ENCODE peak calls at places on chromosome 4, in ten cellular contexts. U, V, C, Y, G, A, X, P, T and H are unnamed samples.

GRCh38 chr4:54661156-54661555 is 3.4 kb downstream of the KIT start:
- DNase-seq in V (no peak), G (peak; percentile 43), P (peak; percentile 10), Y (no peak), A (peak; percentile 66), C (no peak), U (no peak), X (no peak), T (no peak), H (no peak)

GRCh38 chr4:42454755-42455154 is 57.5 kb downstream of the SHISA3 start:
- DNase-seq in C (no peak), G (no peak), Y (no peak), U (no peak), P (no peak), V (no peak), A (peak; percentile 40), X (no peak), T (no peak), H (no peak)

GRCh38 chr4:73021634-73022033 is 47.9 kb downstream of the COX18 start:
- DNase-seq in U (no peak), T (no peak), P (peak; percentile 21), A (peak; percentile 80), C (no peak), Y (no peak), X (no peak), V (no peak), G (peak; percentile 19), H (peak; percentile 22)

GRCh38 chr4:168605411-168605810 is 108.6 kb downstream of the PALLD start:
- DNase-seq in V (no peak), T (no peak), Y (no peak), P (no peak), X (no peak), U (no peak), G (peak; percentile 82), C (no peak), A (peak; percentile 59), H (no peak)

GRCh38 chr4:158667651-158668198 is 4.0 kb downstream of the C4orf46 start:
- DNase-seq in A (peak; percentile 53), G (peak; percentile 67), V (no peak), X (peak; percentile 29), P (peak; percentile 55), Y (no peak), C (no peak), T (no peak), U (no peak), H (no peak)

GRCh38 chr4:36241771-36242170 is 2.5 kb downstream of the ARAP2 start:
- DNase-seq in G (no peak), T (no peak), U (no peak), C (no peak), Y (no peak), P (no peak), X (no peak), V (no peak), A (no peak), H (no peak)

GRCh38 chr4:85784348-85784747 is 309.4 kb downstream of the ARHGAP24 start:
- DNase-seq in X (no peak), Y (no peak), T (no peak), P (no peak), G (peak; percentile 50), C (no peak), V (no peak), U (no peak), A (no peak), H (no peak)

GRCh38 chr4:176193898-176194297 is 1.5 kb downstream of the SPATA4 start:
- DNase-seq in A (peak; percentile 84), V (no peak), G (peak; percentile 71), Y (no peak), P (no peak), C (no peak), U (no peak), T (no peak), X (no peak), H (no peak)

GRCh38 chr4:165839615-165840333 is 33.3 kb upstream of the TLL1 start:
- DNase-seq in Y (no peak), P (no peak), V (no peak), X (no peak), G (no peak), C (no peak), U (no peak), A (peak; percentile 33), T (no peak), H (no peak)

GRCh38 chr4:176036585-176037205 is 28.9 kb upstream of the WDR17 start:
- DNase-seq in G (no peak), U (no peak), T (no peak), X (no peak), Y (no peak), C (no peak), P (no peak), V (no peak), A (no peak), H (no peak)

GRCh38 chr4:57147335-57148060 is 37.3 kb upstream of the IGFBP7 start:
- DNase-seq in X (no peak), U (no peak), P (no peak), T (no peak), Y (no peak), C (no peak), A (no peak), V (no peak), G (peak; percentile 80), H (no peak)

GRCh38 chr4:118400362-118400761 is 47.6 kb upstream of the PRSS12 start:
- DNase-seq in G (peak; percentile 47), U (no peak), X (no peak), C (no peak), P (no peak), A (no peak), V (no peak), Y (no peak), T (no peak), H (no peak)

GRCh38 chr4:94406668-94407437 is 44.9 kb upstream of the PDLIM5 start:
- DNase-seq in P (peak; percentile 81), T (peak; percentile 81), Y (peak; percentile 64), C (peak; percentile 69), G (peak; percentile 81), A (peak; percentile 85), U (peak; percentile 80), V (peak; percentile 62), X (peak; percentile 74), H (peak; percentile 80)

GRCh38 chr4:127209580-127210095 is 423.1 kb upstream of the INTU start:
- DNase-seq in G (peak; percentile 53), C (no peak), P (peak; percentile 5), V (no peak), U (no peak), X (no peak), T (no peak), A (no peak), Y (no peak), H (no peak)

GRCh38 chr4:127204326-127204725 is 428.4 kb upstream of the INTU start:
- DNase-seq in X (no peak), P (no peak), C (no peak), U (no peak), Y (no peak), V (no peak), T (no peak), G (no peak), A (no peak), H (no peak)

DNA sequence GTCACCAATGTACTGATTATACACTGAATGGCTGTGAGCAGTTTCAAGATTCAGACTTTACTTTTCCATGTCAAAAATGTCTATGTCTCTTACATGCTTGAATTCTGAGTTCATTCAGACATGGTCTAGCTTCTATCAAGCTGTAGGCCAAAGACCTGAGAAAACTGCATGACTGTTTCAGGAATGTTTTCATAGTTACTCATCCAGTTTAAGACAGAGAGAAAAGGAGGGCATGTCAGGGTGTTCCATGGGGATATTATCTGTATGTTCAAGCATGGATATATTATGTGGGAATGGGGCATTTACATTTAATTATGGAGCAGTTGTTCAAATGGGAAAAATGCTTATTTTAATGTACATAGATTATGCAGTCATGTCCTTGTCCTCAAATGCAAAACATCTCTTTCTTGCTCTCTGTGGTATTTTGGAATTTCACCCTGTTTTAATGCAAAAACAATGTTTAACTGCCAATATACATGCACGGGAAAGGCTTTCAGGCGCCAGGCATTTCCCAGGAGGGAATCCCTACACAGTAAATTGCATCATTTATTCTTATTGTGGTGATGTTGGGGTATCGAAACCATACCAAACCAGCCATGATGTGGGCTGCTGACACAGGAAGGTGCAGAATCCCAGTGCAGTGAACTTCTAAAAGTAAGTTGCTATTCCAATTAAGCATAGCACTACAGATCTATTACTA is 429.0 kb upstream of the INTU start:
- DNase-seq in Y (no peak), X (no peak), P (no peak), U (no peak), V (no peak), A (peak; percentile 31), G (peak; percentile 49), C (no peak), T (no peak), H (no peak)
- H3K27ac ChIP-seq in Y (no peak overlapping the region), X (no peak overlapping the region), P (no peak overlapping the region), U (no peak overlapping the region), V (no peak overlapping the region), A (no peak overlapping the region), G (peak overlapping the region; percentile 25), C (no peak overlapping the region), T (no peak overlapping the region), H (no peak overlapping the region)

DNA sequence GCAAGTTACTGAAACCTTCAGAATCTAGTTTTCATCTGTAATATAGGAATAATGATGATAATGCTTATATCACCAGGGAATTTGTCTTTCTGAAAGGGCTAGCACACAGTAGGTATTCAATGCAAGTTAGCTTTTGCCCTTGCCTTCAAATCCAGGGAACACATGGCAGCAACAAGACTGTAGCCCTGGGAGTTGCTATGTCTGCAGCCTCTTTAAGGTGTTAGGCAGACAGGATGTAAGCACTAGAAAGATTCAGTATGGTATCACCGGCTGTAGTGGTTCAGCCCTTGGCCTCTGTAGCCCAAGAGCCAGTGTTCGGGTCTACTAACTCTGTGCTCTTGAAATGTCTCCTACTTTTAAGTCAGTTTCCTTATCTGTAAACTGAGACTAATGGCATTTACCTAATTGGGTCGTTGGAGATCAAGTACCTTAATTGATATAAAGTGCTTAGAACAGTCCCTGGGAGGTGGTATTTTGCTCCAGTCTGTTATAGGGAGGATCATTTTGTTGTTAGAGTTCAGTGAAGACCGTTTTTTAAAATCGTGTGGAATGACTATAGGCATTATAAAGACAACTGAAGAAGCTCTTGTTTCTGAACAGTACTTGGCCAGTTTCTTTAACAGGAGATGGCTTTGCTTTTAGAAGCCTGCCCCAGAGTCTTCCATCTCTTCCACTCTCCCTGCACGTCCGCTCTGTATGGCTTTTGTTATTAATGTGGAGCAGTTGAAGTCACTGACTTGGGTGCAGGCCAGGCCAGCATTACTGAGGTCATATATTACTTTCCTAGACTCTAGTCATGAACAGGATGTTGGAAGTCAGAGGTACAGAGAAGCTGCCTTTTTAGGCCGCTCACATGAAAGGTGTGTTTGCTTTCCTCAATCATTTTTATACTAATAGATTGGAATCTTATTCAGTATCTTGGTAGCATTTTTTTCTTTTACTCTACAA is 44.8 kb downstream of the GAB1 start:
- DNase-seq in G (peak; percentile 88), U (peak; percentile 66), P (peak; percentile 78), A (peak; percentile 88), C (peak; percentile 85), Y (no peak), V (peak; percentile 71), T (peak; percentile 89), X (peak; percentile 83), H (no peak)
- H3K4me1 ChIP-seq in G (peaks cover 5% of the 10 kb centered on the region), U (peaks cover 43% of the 10 kb centered on the region), P (peaks cover 53% of the 10 kb centered on the region), A (peaks cover 23% of the 10 kb centered on the region), C (peaks cover 4% of the 10 kb centered on the region), Y (no peaks in the 10 kb centered on the region), V (peaks cover 28% of the 10 kb centered on the region), T (peaks cover 94% of the 10 kb centered on the region), X (peaks cover 56% of the 10 kb centered on the region), H (peaks cover 6% of the 10 kb centered on the region)

GRCh38 chr4:82866706-82867385 is 24.1 kb downstream of the SEC31A start:
- DNase-seq in T (no peak), G (no peak), U (no peak), C (no peak), P (no peak), V (no peak), Y (no peak), A (no peak), X (no peak), H (no peak)
- H3K36me3 ChIP-seq in T (peaks cover 98% of the 10 kb centered on the region), G (peaks cover 92% of the 10 kb centered on the region), U (peaks cover 21% of the 10 kb centered on the region), C (no peaks in the 10 kb centered on the region), P (peaks cover 51% of the 10 kb centered on the region), V (no peaks in the 10 kb centered on the region), Y (peaks cover 87% of the 10 kb centered on the region), A (peaks cover 49% of the 10 kb centered on the region), X (peaks cover 61% of the 10 kb centered on the region), H (peaks cover 4% of the 10 kb centered on the region)

GRCh38 chr4:99403380-99404194 is 31.6 kb downstream of the ADH7 start:
- DNase-seq in A (no peak), Y (no peak), U (no peak), T (no peak), V (no peak), C (no peak), P (no peak), G (no peak), X (no peak), H (no peak)
- H3K27ac ChIP-seq in A (peak overlapping the region; percentile 29), Y (peak overlapping the region; percentile 94), U (peak overlapping the region; percentile 39), T (peak overlapping the region; percentile 87), V (peak overlapping the region; percentile 62), C (peak overlapping the region; percentile 73), P (no peak overlapping the region), G (peak overlapping the region; percentile 98), X (peak overlapping the region; percentile 81), H (no peak overlapping the region)